ENCODE peak calls at places on chromosomes 3 and 15, in four cellular contexts. N, D, V and L are unnamed samples.

GRCh38 chr15:62071711-62072308 is 5.0 kb downstream of the C2CD4A start:
- DNase-seq in N (no peak), D (peak; percentile 66), V (no peak), L (no peak)

GRCh38 chr3:43689766-43690399 is 855 bp upstream of the ABHD5 start:
- DNase-seq in V (no peak), N (no peak), D (no peak), L (no peak)

GRCh38 chr15:85142324-85142723 is 160.7 kb downstream of the PDE8A start:
- DNase-seq in D (peak; percentile 70), N (no peak), V (no peak), L (no peak)

GRCh38 chr3:114299421-114299820 is 5.6 kb downstream of the TIGIT start:
- DNase-seq in V (no peak), D (peak; percentile 84), N (no peak), L (peak; percentile 27)

GRCh38 chr15:56619881-56620280 is 113.4 kb downstream of the ZNF280D start:
- DNase-seq in V (no peak), D (no peak), N (no peak), L (no peak)

GRCh38 chr3:5633960-5634359 is 446.5 kb downstream of the EDEM1 start:
- DNase-seq in V (no peak), D (no peak), N (no peak), L (no peak)

GRCh38 chr3:99319961-99320360 is 318.4 kb upstream of the COL8A1 start:
- DNase-seq in D (no peak), N (no peak), V (no peak), L (no peak)

GRCh38 chr3:35946857-35947514 is 307.7 kb downstream of the ARPP21 start:
- DNase-seq in N (no peak), D (peak; percentile 21), V (no peak), L (no peak)

GRCh38 chr3:108818404-108818803 is 4.2 kb upstream of the TRAT1 start:
- DNase-seq in D (peak; percentile 75), V (peak; percentile 21), N (peak; percentile 17), L (peak; percentile 56)

GRCh38 chr15:31465083-31465955 is 138.7 kb downstream of the KLF13 start:
- DNase-seq in N (peak; percentile 52), V (peak; percentile 46), D (no peak), L (peak; percentile 89)

GRCh38 chr3:195850857-195851531 is 39.3 kb upstream of the MUC4 start:
- DNase-seq in V (peak; percentile 93), N (peak; percentile 77), D (peak; percentile 93), L (peak; percentile 73)

GRCh38 chr3:55484741-55485207 is 2.3 kb downstream of the WNT5A start:
- DNase-seq in N (no peak), D (no peak), V (no peak), L (no peak)

GRCh38 chr3:71103430-71103881 is 480.1 kb downstream of the FOXP1 start:
- DNase-seq in N (peak; percentile 23), D (no peak), V (peak; percentile 51), L (peak; percentile 68)

GRCh38 chr3:184899953-184900595 is 88.1 kb downstream of the VPS8 start:
- DNase-seq in D (no peak), V (no peak), N (no peak), L (no peak)

GRCh38 chr3:169931747-169932520 is 20.6 kb downstream of the SAMD7 start:
- DNase-seq in V (no peak), D (peak; percentile 13), N (no peak), L (no peak)
- H3K4me3 ChIP-seq in V (no peak overlapping the region), D (no peak overlapping the region), N (no peak overlapping the region), L (no peak overlapping the region)

GRCh38 chr3:66416556-66417304 is 84.1 kb downstream of the LRIG1 start:
- DNase-seq in N (no peak), D (no peak), V (no peak), L (peak; percentile 57)
- H3K36me3 ChIP-seq in N (peaks cover 42% of the 10 kb centered on the region), D (no peaks in the 10 kb centered on the region), V (peaks cover 19% of the 10 kb centered on the region), L (peaks cover 4% of the 10 kb centered on the region)

GRCh38 chr3:128933922-128934253 is 54.5 kb downstream of the ACAD9 start:
- DNase-seq in N (no peak), D (no peak), V (no peak), L (no peak)

GRCh38 chr3:128936341-128936740 is 56.9 kb downstream of the ACAD9 start:
- DNase-seq in V (no peak), N (no peak), D (no peak), L (no peak)

GRCh38 chr3:128932516-128933212 is 53.2 kb downstream of the ACAD9 start:
- DNase-seq in V (no peak), N (no peak), D (no peak), L (no peak)

GRCh38 chr3:128933213-128933921 is 53.9 kb downstream of the ACAD9 start:
- DNase-seq in D (no peak), V (no peak), N (no peak), L (no peak)

GRCh38 chr3:128935922-128936321 is 56.5 kb downstream of the ACAD9 start:
- DNase-seq in N (no peak), D (no peak), V (no peak), L (no peak)
- H3K4me3 ChIP-seq in N (no peak overlapping the region), D (no peak overlapping the region), V (no peak overlapping the region), L (no peak overlapping the region)

DNA sequence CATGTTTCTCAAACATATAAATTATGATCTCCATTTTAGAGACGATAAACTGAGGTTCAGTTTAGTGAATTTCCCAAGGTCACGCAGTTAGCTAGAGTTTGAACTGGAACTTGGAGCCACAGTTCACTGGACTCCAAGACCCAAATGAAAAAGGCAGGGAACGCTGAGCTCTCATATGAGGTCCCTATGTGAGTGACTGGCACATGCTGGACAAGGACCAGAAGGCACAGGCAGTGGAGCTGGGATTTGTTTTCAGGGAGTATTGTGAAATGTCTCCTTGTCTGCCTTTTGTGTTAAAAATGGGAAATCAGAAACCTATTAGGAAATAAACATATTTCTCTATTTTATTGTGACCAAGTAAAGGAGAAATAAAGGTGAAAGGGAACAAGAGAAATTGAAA is 63.5 kb downstream of the MESD start:
- DNase-seq in V (no peak), N (no peak), D (no peak), L (no peak)
- H3K36me3 ChIP-seq in V (no peaks in the 10 kb centered on the region), N (no peaks in the 10 kb centered on the region), D (no peaks in the 10 kb centered on the region), L (no peaks in the 10 kb centered on the region)

GRCh38 chr3:41117398-41117870 is 81.9 kb upstream of the CTNNB1 start:
- DNase-seq in D (peak; percentile 45), N (peak; percentile 25), V (peak; percentile 40), L (peak; percentile 94)
- H3K4me3 ChIP-seq in D (no peak overlapping the region), N (no peak overlapping the region), V (no peak overlapping the region), L (no peak overlapping the region)

GRCh38 chr3:66413151-66413751 is 87.6 kb downstream of the LRIG1 start:
- DNase-seq in N (no peak), V (no peak), D (no peak), L (no peak)

GRCh38 chr3:66410976-66411375 is 89.8 kb downstream of the LRIG1 start:
- DNase-seq in N (no peak), D (no peak), V (no peak), L (no peak)

GRCh38 chr3:66411436-66411835 is 89.4 kb downstream of the LRIG1 start:
- DNase-seq in D (no peak), N (no peak), V (no peak), L (no peak)

GRCh38 chr3:66410371-66410770 is 90.5 kb downstream of the LRIG1 start:
- DNase-seq in D (no peak), N (no peak), V (no peak), L (no peak)

DNA sequence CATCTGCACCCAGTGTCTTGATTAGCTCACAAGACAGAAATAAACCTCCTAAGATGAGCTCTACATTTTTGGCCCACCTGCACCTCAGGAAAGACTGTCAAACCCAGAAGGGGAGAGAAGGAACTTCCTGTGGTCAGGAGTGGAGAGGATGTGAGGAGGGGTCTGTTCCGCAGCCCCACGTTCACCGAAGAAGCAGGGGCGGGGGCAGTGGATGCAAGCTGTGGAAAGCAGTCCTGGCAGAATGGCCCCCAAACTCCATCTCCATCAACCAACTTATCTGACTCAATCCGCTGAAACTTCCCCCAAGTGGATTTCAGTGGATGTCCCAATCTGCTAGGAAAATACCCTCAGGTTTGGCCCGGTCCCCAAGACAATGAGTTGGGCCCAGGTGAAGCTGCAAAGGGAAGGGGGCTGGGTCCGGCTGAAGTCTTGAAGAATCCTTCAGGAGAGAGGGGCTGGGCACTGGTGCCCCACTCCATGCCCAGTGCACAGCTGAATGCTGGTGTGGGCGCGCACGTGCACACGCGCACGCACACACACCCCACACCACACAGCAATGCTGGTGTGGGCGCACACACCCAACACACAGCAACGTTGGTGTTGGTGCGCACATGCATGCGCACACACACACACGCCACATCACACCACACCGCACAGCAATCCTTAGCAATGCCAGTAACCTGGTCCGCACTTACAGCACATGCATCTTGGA is 88.5 kb downstream of the LRIG1 start:
- DNase-seq in D (no peak), N (no peak), V (no peak), L (no peak)
- H3K36me3 ChIP-seq in D (no peaks in the 10 kb centered on the region), N (peaks cover 70% of the 10 kb centered on the region), V (peaks cover 19% of the 10 kb centered on the region), L (peaks cover 4% of the 10 kb centered on the region)

GRCh38 chr3:45595364-45596154 is 1.0 kb downstream of the LIMD1 start:
- DNase-seq in D (no peak), V (no peak), N (no peak), L (peak; percentile 62)

GRCh38 chr3:45596290-45596791 is 1.8 kb downstream of the LIMD1 start:
- DNase-seq in V (no peak), N (no peak), D (no peak), L (peak; percentile 35)

GRCh38 chr3:45599424-45599886 is 4.9 kb downstream of the LIMD1 start:
- DNase-seq in N (peak; percentile 49), D (no peak), V (peak; percentile 43), L (peak; percentile 73)

GRCh38 chr3:45597166-45597565 is 2.6 kb downstream of the LIMD1 start:
- DNase-seq in N (no peak), V (no peak), D (no peak), L (peak; percentile 24)

DNA sequence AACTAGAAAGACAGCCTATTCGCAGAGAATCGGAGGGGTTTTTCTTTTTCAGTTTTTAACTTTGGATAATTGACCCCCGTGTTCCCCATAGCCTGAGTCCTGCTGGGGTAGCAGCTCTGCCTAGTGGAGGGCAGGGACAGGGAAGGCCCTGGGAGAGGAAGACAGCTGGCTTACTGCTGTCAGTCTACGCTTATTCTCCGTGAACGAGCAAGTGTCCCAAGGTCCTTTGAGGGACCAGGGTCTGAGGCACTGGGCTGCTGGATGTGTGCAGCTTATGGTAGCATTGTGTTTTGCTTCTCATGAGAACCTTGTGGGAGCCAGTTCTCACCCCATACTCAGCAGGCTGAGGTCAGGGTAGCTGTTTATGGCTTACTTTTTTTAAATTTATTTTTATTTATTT is 3.0 kb downstream of the LIMD1 start:
- DNase-seq in D (no peak), N (no peak), V (no peak), L (no peak)
- H3K4me3 ChIP-seq in D (no peak overlapping the region), N (peak overlapping the region; percentile 83), V (no peak overlapping the region), L (no peak overlapping the region)

GRCh38 chr15:76337739-76338554 is 1.4 kb downstream of the ISL2 start:
- DNase-seq in N (no peak), V (no peak), D (no peak), L (peak; percentile 62)
- H3K36me3 ChIP-seq in N (no peaks in the 10 kb centered on the region), V (no peaks in the 10 kb centered on the region), D (no peaks in the 10 kb centered on the region), L (no peaks in the 10 kb centered on the region)

DNA sequence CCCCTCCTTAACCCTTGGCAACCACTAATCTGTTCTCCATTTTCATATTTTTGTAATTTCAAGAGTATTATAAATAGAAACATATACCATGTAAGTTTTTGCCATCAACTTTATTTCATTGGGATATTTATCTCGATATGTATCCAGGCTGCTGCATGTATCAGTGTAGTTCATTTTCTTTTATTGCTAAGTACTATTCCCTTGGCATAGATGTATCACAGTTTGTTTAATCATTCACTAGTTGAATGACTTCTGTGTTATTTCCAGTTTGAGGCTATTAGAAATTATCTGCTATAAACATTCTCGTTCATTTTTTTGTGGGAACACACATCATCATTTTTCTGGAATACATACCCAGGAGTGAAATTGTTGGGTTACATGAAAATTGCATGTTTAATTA is 18.5 kb upstream of the TGFBR2 start:
- DNase-seq in N (no peak), D (no peak), V (no peak), L (no peak)
- H3K4me3 ChIP-seq in N (no peak overlapping the region), D (no peak overlapping the region), V (no peak overlapping the region), L (no peak overlapping the region)